ENCODE peak calls at places on chromosomes 12 and 14, in five cellular contexts. G, E, U, V and Y are unnamed samples.

GRCh38 chr12:1644113-1644512 is 15.1 kb downstream of the WNT5B start:
- DNase-seq in U (no peak), V (no peak), E (no peak), G (peak), Y (no peak)

GRCh38 chr14:61387076-61387475 is 65.7 kb downstream of the PRKCH start:
- DNase-seq in U (no peak), G (no peak), E (no peak), V (no peak), Y (no peak)

GRCh38 chr12:25054783-25055144 is 105.9 kb upstream of the BCAT1 start:
- DNase-seq in E (no peak), V (no peak), U (peak), G (no peak), Y (no peak)

GRCh38 chr12:83122623-83122934 is 435.9 kb downstream of the TMTC2 start:
- DNase-seq in V (no peak), E (no peak), G (no peak), U (no peak), Y (no peak)

GRCh38 chr12:49549735-49550710 is 11.2 kb downstream of the KCNH3 start:
- DNase-seq in G (peak), U (no peak), E (no peak), V (peak), Y (no peak)

GRCh38 chr14:20802341-20803084 is at the start of gene RNASE1:
- DNase-seq in U (no peak), V (no peak), E (peak), G (no peak), Y (no peak)

GRCh38 chr12:51632598-51632997 is 41.6 kb downstream of the SCN8A start:
- DNase-seq in U (no peak), G (no peak), E (no peak), V (no peak), Y (no peak)

GRCh38 chr12:23756416-23756815 is 193.1 kb downstream of the SOX5 start:
- DNase-seq in E (no peak), V (peak), U (no peak), G (no peak), Y (no peak)

GRCh38 chr12:96239711-96240234 is 45.6 kb downstream of the ELK3 start:
- DNase-seq in U (no peak), E (peak), V (no peak), G (no peak), Y (no peak)

GRCh38 chr12:78328524-78328923 is 497.8 kb downstream of the NAV3 start:
- DNase-seq in U (no peak), E (no peak), V (no peak), G (no peak), Y (no peak)

GRCh38 chr12:4292266-4293063 is 18.9 kb downstream of the CCND2 start:
- DNase-seq in E (no peak), G (no peak), U (no peak), V (no peak), Y (no peak)